ENCODE peak calls at places on chromosomes 2 and 18, in ten cellular contexts. Q is mammary epithelial cell; Y is HFFc6; I is 8988T; W is H54; T is NCI-H1436; Z is IMR-90; J is left kidney; A is nephron progenitor cell; H is stimulated activated CD8-positive, alpha-beta memory T cell treated with anti-CD3 and anti-CD28 coated beads, Interleukin-12 subunit alpha, Interleukin-12 subunit beta, amount 100 ng/mL, for 1 hour. S is an unnamed sample.

GRCh38 chr2:225434014-225434413 is 34.5 kb downstream of the NYAP2 start:
- DNase-seq in I (no peak), H (no peak), T (no peak), J (peak), Y (no peak), Q (no peak), W (no peak), A (peak), Z (no peak), S (no peak)

GRCh38 chr2:26989156-26989555 is 18.7 kb downstream of the MAPRE3 start:
- DNase-seq in A (no peak), I (no peak), W (no peak), Y (peak), H (no peak), T (no peak), J (no peak), Z (peak), Q (peak), S (no peak)

GRCh38 chr2:120218181-120218580 is 5.0 kb downstream of the TMEM185B start:
- DNase-seq in I (no peak), J (no peak), H (no peak), A (no peak), Y (no peak), Q (no peak), W (no peak), Z (no peak), T (no peak), S (no peak)

GRCh38 chr2:9805435-9806297 is 37.6 kb upstream of the TAF1B start:
- DNase-seq in Z (peak), T (no peak), I (no peak), H (no peak), A (no peak), Q (no peak), J (no peak), W (no peak), Y (no peak), S (no peak)

GRCh38 chr18:13003466-13003896 is 12.3 kb downstream of the CEP192 start:
- DNase-seq in A (peak), I (peak), Q (peak), H (no peak), Z (peak), Y (peak), T (peak), W (peak), J (peak), S (no peak)

GRCh38 chr2:10490806-10491291 is 42.7 kb upstream of the ODC1 start:
- DNase-seq in J (no peak), Q (no peak), A (no peak), H (no peak), Y (no peak), T (no peak), I (no peak), Z (no peak), W (no peak), S (no peak)

GRCh38 chr2:105929506-105929905 is 184.8 kb downstream of the NCK2 start:
- DNase-seq in T (no peak), A (no peak), Q (no peak), H (peak), J (no peak), I (no peak), Y (no peak), W (no peak), Z (no peak), S (peak)

GRCh38 chr18:38981382-38981781 is 1415.8 kb upstream of the CELF4 start:
- DNase-seq in Z (no peak), W (no peak), J (no peak), Q (no peak), A (no peak), H (no peak), T (no peak), Y (no peak), I (no peak), S (no peak)

GRCh38 chr18:5895300-5895885 is at the start of gene TMEM200C:
- DNase-seq in T (no peak), Z (peak), H (no peak), I (peak), W (no peak), J (peak), Q (no peak), Y (no peak), A (peak), S (no peak)

GRCh38 chr2:98295721-98296414 is 50.4 kb upstream of the CNGA3 start:
- DNase-seq in T (no peak), Z (no peak), Q (no peak), H (no peak), I (no peak), A (no peak), W (no peak), J (no peak), Y (no peak), S (no peak)

GRCh38 chr2:11726384-11726783 is 20.0 kb upstream of the LPIN1 start:
- DNase-seq in J (no peak), Y (no peak), T (no peak), H (no peak), Z (no peak), W (no peak), A (no peak), I (no peak), Q (no peak), S (no peak)

GRCh38 chr18:23143059-23143831 is 8.0 kb downstream of the CABLES1 start:
- DNase-seq in J (no peak), Z (no peak), T (no peak), A (no peak), H (no peak), Q (peak), Y (no peak), W (no peak), I (no peak), S (no peak)